ENCODE peak calls at places on chromosomes 16 and 17, in nine cellular contexts. D, X, W, E, P, I, N, Z and B are unnamed samples.

GRCh38 chr17:6443692-6444572 is at the start of gene PIMREG:
- DNase-seq in N (peak; percentile 83), E (peak; percentile 94), I (peak; percentile 95), D (peak; percentile 94), P (peak; percentile 96), X (peak; percentile 96), W (peak; percentile 99), Z (peak; percentile 94), B (peak; percentile 92)

GRCh38 chr17:42153919-42154491 is 784 bp downstream of the RAB5C start:
- DNase-seq in D (no peak), N (no peak), I (no peak), X (no peak), W (peak; percentile 48), P (no peak), Z (no peak), E (no peak), B (no peak)

GRCh38 chr17:49469831-49470568 is 25.1 kb upstream of the NGFR start:
- DNase-seq in N (peak; percentile 61), P (no peak), W (peak; percentile 12), D (no peak), E (no peak), I (no peak), Z (no peak), X (no peak), B (peak; percentile 31)

GRCh38 chr17:15307686-15308085 is 33.7 kb downstream of the TEKT3 start:
- DNase-seq in I (no peak), N (peak; percentile 78), Z (no peak), X (no peak), E (peak; percentile 41), W (no peak), P (no peak), D (no peak), B (no peak)

GRCh38 chr17:74126959-74127358 is 76.5 kb upstream of the RPL38 start:
- DNase-seq in W (no peak), D (no peak), Z (no peak), X (no peak), N (no peak), I (no peak), P (no peak), E (no peak), B (no peak)

GRCh38 chr17:66531826-66532439 is 229.5 kb downstream of the PRKCA start:
- DNase-seq in I (no peak), N (no peak), W (no peak), X (no peak), E (no peak), P (no peak), D (no peak), Z (no peak), B (no peak)

GRCh38 chr17:1040216-1040600 is 43.3 kb downstream of the TIMM22 start:
- DNase-seq in X (no peak), D (no peak), N (no peak), P (no peak), Z (peak; percentile 46), W (peak; percentile 36), E (no peak), I (no peak), B (no peak)

GRCh38 chr16:67729636-67730248 is 10.6 kb upstream of the GFOD2 start:
- DNase-seq in N (no peak), Z (no peak), I (no peak), E (no peak), W (no peak), X (no peak), P (peak; percentile 36), D (no peak), B (no peak)

GRCh38 chr16:77618011-77618410 is 104.3 kb upstream of the NUDT7 start:
- DNase-seq in D (no peak), X (no peak), Z (no peak), I (peak; percentile 52), P (no peak), N (no peak), W (no peak), E (no peak), B (no peak)

GRCh38 chr17:15303293-15303692 is 38.1 kb downstream of the TEKT3 start:
- DNase-seq in D (no peak), X (no peak), W (no peak), E (no peak), Z (no peak), I (no peak), P (no peak), N (no peak), B (no peak)

GRCh38 chr16:21598676-21599157 is 660 bp upstream of the METTL9 start:
- DNase-seq in X (no peak), E (peak; percentile 31), N (no peak), I (peak; percentile 12), P (no peak), W (no peak), D (no peak), Z (no peak), B (no peak)

GRCh38 chr16:19481291-19481690 is 40.6 kb downstream of the GDE1 start:
- DNase-seq in I (peak; percentile 14), W (no peak), D (no peak), Z (no peak), X (peak; percentile 19), P (no peak), E (no peak), N (no peak), B (no peak)

GRCh38 chr16:49575352-49576172 is 202.0 kb downstream of the C16orf78 start:
- DNase-seq in N (no peak), Z (no peak), X (no peak), E (peak; percentile 68), I (peak; percentile 69), P (peak; percentile 84), W (peak; percentile 48), D (peak; percentile 35), B (no peak)

GRCh38 chr17:45043268-45043681 is 8.2 kb downstream of the DCAKD start:
- DNase-seq in I (peak; percentile 82), P (no peak), W (peak; percentile 87), D (no peak), N (no peak), E (no peak), X (no peak), Z (peak; percentile 92), B (no peak)

GRCh38 chr16:50396770-50397525 is 28.2 kb upstream of the BRD7 start:
- DNase-seq in N (no peak), E (no peak), I (no peak), P (no peak), Z (no peak), X (peak; percentile 58), D (no peak), W (no peak), B (no peak)

GRCh38 chr17:77153487-77153886 is 12.7 kb downstream of the SEC14L1 start:
- DNase-seq in D (no peak), W (no peak), I (peak; percentile 37), X (no peak), Z (no peak), N (no peak), E (no peak), P (no peak), B (no peak)

GRCh38 chr17:77726549-77726957 is 231.9 kb upstream of the TNRC6C start:
- DNase-seq in X (no peak), I (no peak), E (no peak), P (no peak), N (no peak), W (no peak), D (no peak), Z (peak; percentile 13), B (no peak)

GRCh38 chr16:12124742-12125141 is 148.2 kb downstream of the SNX29 start:
- DNase-seq in D (no peak), X (no peak), N (no peak), W (no peak), I (no peak), E (no peak), Z (no peak), P (no peak), B (no peak)

DNA sequence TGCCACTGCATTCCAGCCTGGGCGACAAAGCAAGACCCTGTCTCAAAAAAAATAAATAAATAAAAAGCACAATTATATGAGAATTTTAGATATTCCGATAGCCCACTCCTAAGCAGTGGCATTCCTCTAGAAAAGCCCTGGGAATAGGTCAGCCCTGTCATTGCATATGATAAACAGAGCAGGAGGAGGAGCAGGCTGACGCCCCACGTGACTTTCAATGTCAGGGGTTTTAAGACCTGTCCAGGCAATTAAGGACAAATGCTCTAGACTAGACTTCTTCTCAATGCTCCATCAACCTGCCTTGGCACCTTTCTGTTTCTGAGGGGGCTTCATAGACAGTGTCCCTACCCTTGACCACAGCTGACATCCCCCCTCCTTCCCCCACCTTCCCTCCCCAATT is 7.5 kb downstream of the TOM1L2 start:
- DNase-seq in I (no peak), N (no peak), E (no peak), W (peak; percentile 58), P (no peak), Z (no peak), D (no peak), X (no peak), B (no peak)
- H3K4me3 ChIP-seq in I (no peak overlapping the region), N (no peak overlapping the region), E (no peak overlapping the region), W (no peak overlapping the region), P (no peak overlapping the region), Z (no peak overlapping the region), D (no peak overlapping the region), X (no peak overlapping the region), B (no peak overlapping the region)

GRCh38 chr17:63444457-63444856 is 1.6 kb downstream of the CYB561 start:
- DNase-seq in Z (no peak), D (no peak), I (no peak), W (no peak), E (no peak), P (no peak), N (no peak), X (no peak), B (no peak)
- H3K27ac ChIP-seq in Z (peak overlapping the region; percentile 27), D (peak overlapping the region; percentile 91), I (peak overlapping the region; percentile 15), W (no peak overlapping the region), E (no peak overlapping the region), P (no peak overlapping the region), N (no peak overlapping the region), X (no peak overlapping the region), B (no peak overlapping the region)

GRCh38 chr17:60676758-60677307 is 818 bp upstream of the BCAS3 start:
- DNase-seq in Z (no peak), P (peak; percentile 77), D (no peak), X (no peak), E (no peak), I (no peak), N (no peak), W (peak; percentile 4), B (peak; percentile 25)
- TF ChIP-seq POLR2A in Z (peak; percentile 63), P (no peak), D (no peak), X (peak; percentile 11), E (peak; percentile 13), I (no peak), N (no peak), W (peak; percentile 53), B (no peak)

GRCh38 chr16:85028638-85029412 is 1.2 kb downstream of the KIAA0513 start:
- DNase-seq in Z (peak; percentile 70), W (peak; percentile 66), D (peak; percentile 84), I (peak; percentile 20), P (peak; percentile 87), N (peak; percentile 44), X (no peak), E (peak; percentile 80), B (peak; percentile 56)

GRCh38 chr16:85025781-85026653 is 1.6 kb upstream of the KIAA0513 start:
- DNase-seq in D (peak; percentile 46), I (no peak), N (no peak), W (no peak), X (no peak), P (no peak), Z (no peak), E (peak; percentile 49), B (no peak)

GRCh38 chr16:85027968-85028637 is 508 bp downstream of the KIAA0513 start:
- DNase-seq in P (no peak), Z (no peak), X (no peak), I (no peak), E (peak; percentile 46), W (no peak), D (no peak), N (no peak), B (no peak)

GRCh38 chr16:85027349-85027967 is at the start of gene KIAA0513:
- DNase-seq in E (peak; percentile 96), D (peak; percentile 97), N (peak; percentile 94), Z (peak; percentile 85), P (peak; percentile 99), X (peak; percentile 92), I (peak; percentile 94), W (peak; percentile 95), B (peak; percentile 97)

GRCh38 chr16:85026696-85027095 is 899 bp upstream of the KIAA0513 start:
- DNase-seq in P (no peak), W (no peak), X (no peak), Z (no peak), N (no peak), D (no peak), I (no peak), E (no peak), B (no peak)
- H3K4me3 ChIP-seq in P (peak overlapping the region; percentile 79), W (peak overlapping the region; percentile 76), X (peak overlapping the region; percentile 85), Z (peak overlapping the region; percentile 88), N (peak overlapping the region; percentile 37), D (peak overlapping the region; percentile 98), I (peak overlapping the region; percentile 40), E (no peak overlapping the region), B (peak overlapping the region; percentile 84)